ENCODE peak calls at places on chromosomes 2 and 18, in nine cellular contexts. H is adrenal gland, G is IMR-90, T is uterus, Z is ovary, X is endothelial cell of umbilical vein, C is tibial nerve, M is suprapubic skin, D is HepG2. L is an unnamed sample.

GRCh38 chr2:140376686-140377085 is 1596.5 kb upstream of the NXPH2 start:
- DNase-seq in H (no peak), G (no peak), T (no peak), Z (no peak), X (no peak), C (no peak), M (no peak), D (no peak), L (no peak)

GRCh38 chr2:205712983-205713531 is 30.8 kb downstream of the NRP2 start:
- DNase-seq in H (peak; percentile 66), G (peak; percentile 58), T (no peak), Z (no peak), X (peak; percentile 69), C (no peak), M (no peak), D (no peak), L (no peak)

GRCh38 chr2:177783835-177784448 is 288.6 kb downstream of the PDE11A start:
- DNase-seq in H (no peak), G (peak; percentile 51), T (no peak), Z (no peak), X (no peak), C (no peak), M (no peak), D (no peak), L (no peak)

GRCh38 chr2:152525277-152525838 is 190.4 kb downstream of the FMNL2 start:
- DNase-seq in H (peak; percentile 70), G (peak; percentile 64), T (no peak), Z (peak; percentile 37), X (peak; percentile 87), C (no peak), M (no peak), D (peak; percentile 27), L (no peak)

GRCh38 chr18:55509631-55510372 is 78.2 kb downstream of the TCF4 start:
- DNase-seq in H (peak; percentile 17), G (peak; percentile 95), T (no peak), Z (no peak), X (peak; percentile 91), C (no peak), M (no peak), D (no peak), L (no peak)

GRCh38 chr2:189096769-189097447 is 82.7 kb downstream of the COL5A2 start:
- DNase-seq in H (no peak), G (peak; percentile 95), T (no peak), Z (no peak), X (peak; percentile 61), C (no peak), M (no peak), D (peak; percentile 47), L (no peak)

GRCh38 chr2:150165479-150165878 is 322.0 kb downstream of the RND3 start:
- DNase-seq in H (no peak), G (no peak), T (no peak), Z (no peak), X (no peak), C (no peak), M (no peak), D (no peak), L (no peak)

GRCh38 chr2:112187805-112188596 is 49.8 kb downstream of the FBLN7 start:
- DNase-seq in H (no peak), G (no peak), T (no peak), Z (no peak), X (peak; percentile 75), C (no peak), M (no peak), D (no peak), L (no peak)

GRCh38 chr2:205139822-205140612 is 542.3 kb upstream of the NRP2 start:
- DNase-seq in H (peak; percentile 19), G (no peak), T (peak; percentile 18), Z (peak; percentile 25), X (peak; percentile 99), C (no peak), M (peak; percentile 55), D (no peak), L (peak; percentile 81)

GRCh38 chr2:211534655-211535054 is 978.3 kb downstream of the CPS1 start:
- DNase-seq in H (no peak), G (no peak), T (no peak), Z (no peak), X (no peak), C (no peak), M (no peak), D (no peak), L (no peak)

GRCh38 chr2:285990-286389 is 1.9 kb downstream of the ALKAL2 start:
- DNase-seq in H (no peak), G (no peak), T (no peak), Z (no peak), X (no peak), C (no peak), M (no peak), D (no peak), L (no peak)

GRCh38 chr2:287471-287885 is 413 bp downstream of the ALKAL2 start:
- DNase-seq in H (peak; percentile 49), G (peak; percentile 29), T (peak; percentile 50), Z (peak; percentile 49), X (peak; percentile 10), C (no peak), M (no peak), D (no peak), L (no peak)

GRCh38 chr2:288002-288742 is at the start of gene ALKAL2:
- DNase-seq in H (peak; percentile 52), G (no peak), T (peak; percentile 50), Z (peak; percentile 28), X (no peak), C (no peak), M (no peak), D (no peak), L (no peak)

GRCh38 chr2:285506-285905 is 2.4 kb downstream of the ALKAL2 start:
- DNase-seq in H (no peak), G (peak; percentile 84), T (no peak), Z (no peak), X (no peak), C (no peak), M (no peak), D (no peak), L (no peak)

DNA sequence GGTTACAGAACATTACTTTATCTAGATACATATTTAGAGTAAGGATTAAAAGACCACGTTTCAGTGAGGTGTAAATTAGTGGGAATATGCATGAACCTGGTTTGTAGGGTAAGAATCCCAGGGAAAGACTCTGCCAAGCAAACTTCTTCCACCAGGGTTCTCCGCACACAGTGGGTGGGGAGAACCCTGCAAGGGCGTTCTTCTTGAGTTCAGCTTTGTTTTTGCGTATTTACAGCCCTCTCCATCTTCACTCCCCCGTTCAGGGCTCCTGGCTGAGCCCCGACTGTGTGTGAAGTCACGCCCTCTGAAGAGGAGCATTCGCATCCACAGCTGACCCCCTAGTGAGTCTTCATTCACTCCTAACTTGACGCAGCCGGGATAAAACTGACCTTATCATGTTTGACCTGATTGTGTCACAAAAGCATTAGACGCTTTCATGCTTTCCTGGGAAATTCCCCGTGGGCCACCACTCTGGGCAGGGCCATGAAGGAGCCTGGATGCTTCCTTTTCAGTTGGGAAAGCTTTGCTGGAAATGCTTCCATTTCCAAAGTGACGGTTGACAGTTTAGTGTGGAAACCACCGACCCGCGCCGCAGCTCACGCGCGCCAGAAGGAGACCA is 1.0 kb downstream of the ALKAL2 start:
- DNase-seq in H (peak; percentile 76), G (no peak), T (peak; percentile 28), Z (peak; percentile 24), X (peak; percentile 16), C (no peak), M (no peak), D (no peak), L (no peak)
- TF ChIP-seq POLR2A in H (peak; percentile 66), G (no peak), T (no peak), Z (no peak), X (no peak), C (no peak), M (no peak), D (no peak), L (no peak)

GRCh38 chr2:64651590-64651989 is 2.1 kb downstream of the SERTAD2 start:
- DNase-seq in H (no peak), G (no peak), T (no peak), Z (no peak), X (no peak), C (no peak), M (no peak), D (no peak), L (no peak)
- H3K4me1 ChIP-seq in H (peaks cover 24% of the 10 kb centered on the region), G (peaks cover 5% of the 10 kb centered on the region), T (no peaks in the 10 kb centered on the region), Z (peaks cover 9% of the 10 kb centered on the region), X (peaks cover 23% of the 10 kb centered on the region), C (peaks cover 27% of the 10 kb centered on the region), M (peaks cover 70% of the 10 kb centered on the region), D (peaks cover 71% of the 10 kb centered on the region), L (peaks cover 61% of the 10 kb centered on the region)

GRCh38 chr2:46828039-46828438 is 87.6 kb downstream of the MCFD2 start:
- DNase-seq in H (no peak), G (no peak), T (no peak), Z (no peak), X (no peak), C (no peak), M (no peak), D (no peak), L (no peak)
- H3K27ac ChIP-seq in H (no peak overlapping the region), G (peak overlapping the region; percentile 25), T (no peak overlapping the region), Z (no peak overlapping the region), X (no peak overlapping the region), C (no peak overlapping the region), M (no peak overlapping the region), D (no peak overlapping the region), L (no peak overlapping the region)

GRCh38 chr18:5297582-5297981 is 2.1 kb upstream of the ZBTB14 start:
- DNase-seq in H (no peak), G (no peak), T (no peak), Z (no peak), X (no peak), C (no peak), M (no peak), D (peak; percentile 36), L (no peak)

GRCh38 chr18:5295231-5295920 is at the start of gene ZBTB14:
- DNase-seq in H (peak; percentile 60), G (peak; percentile 54), T (peak; percentile 66), Z (peak; percentile 58), X (no peak), C (peak; percentile 20), M (peak; percentile 79), D (peak; percentile 36), L (peak; percentile 95)

GRCh38 chr18:5295981-5296705 is 617 bp upstream of the ZBTB14 start:
- DNase-seq in H (peak; percentile 95), G (peak; percentile 96), T (peak; percentile 98), Z (peak; percentile 96), X (peak; percentile 97), C (peak; percentile 94), M (peak; percentile 97), D (peak; percentile 90), L (peak; percentile 99)

GRCh38 chr18:5298156-5298852 is 2.8 kb upstream of the ZBTB14 start:
- DNase-seq in H (peak; percentile 29), G (no peak), T (no peak), Z (no peak), X (no peak), C (peak; percentile 28), M (no peak), D (peak; percentile 98), L (no peak)

DNA sequence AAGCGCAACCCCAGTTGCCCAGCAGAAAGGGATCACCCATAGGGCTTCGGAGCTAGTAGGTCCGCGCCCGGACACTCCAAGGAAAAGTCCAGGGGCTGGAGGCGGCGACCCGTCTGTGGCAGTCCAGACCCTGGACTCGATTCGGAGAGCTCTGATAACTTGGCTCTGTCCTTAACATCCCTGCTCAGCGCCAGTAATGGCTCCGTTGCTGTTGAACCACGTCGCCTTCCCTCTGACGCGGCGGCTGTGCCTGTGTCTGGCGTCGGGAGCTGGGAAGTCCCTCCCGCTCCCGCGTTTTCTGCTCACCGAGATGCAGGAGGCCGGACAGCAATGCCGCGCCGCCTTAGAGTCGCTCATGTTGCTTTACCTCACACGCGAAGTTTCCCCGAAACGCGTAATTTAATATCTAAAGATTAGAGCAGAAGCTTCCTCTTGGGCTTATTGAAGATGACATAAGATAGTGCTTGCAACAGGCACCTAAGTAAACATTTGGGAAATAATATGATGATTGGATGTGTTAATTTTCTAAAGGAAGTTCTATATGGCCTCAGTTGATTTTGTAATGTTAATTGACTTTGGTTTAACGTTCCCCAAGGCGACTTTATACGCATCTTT is 1.3 kb upstream of the ZBTB14 start:
- DNase-seq in H (peak; percentile 90), G (peak; percentile 85), T (peak; percentile 74), Z (peak; percentile 72), X (peak; percentile 86), C (peak; percentile 64), M (peak; percentile 92), D (peak; percentile 43), L (peak; percentile 93)
- TF ChIP-seq POLR2A in H (peak; percentile 50), G (no peak), T (no peak), Z (no peak), X (peak; percentile 3), C (no peak), M (no peak), D (peak; percentile 22), L (no peak)